ENCODE peak calls at places on chromosomes 11 and 22, in seven cellular contexts. D is HCT116, O is SK-N-SH, P is H1, M is GM12878, R is K562, B is HepG2. V is an unnamed sample.

GRCh38 chr11:122743949-122744876 is 88.7 kb downstream of the UBASH3B start:
- DNase-seq in D (no peak), O (no peak), P (no peak), M (peak; percentile 55), R (no peak), B (no peak), V (no peak)

GRCh38 chr11:111403021-111403725 is 24.1 kb upstream of the POU2AF1 start:
- DNase-seq in D (no peak), O (no peak), P (no peak), M (no peak), R (no peak), B (no peak), V (peak; percentile 94)

GRCh38 chr11:304915-305833 is 2.4 kb upstream of the IFITM2 start:
- DNase-seq in D (no peak), O (peak; percentile 82), P (no peak), M (no peak), R (peak; percentile 79), B (peak; percentile 61), V (peak; percentile 74)

GRCh38 chr11:31812392-31813241 is 1.5 kb upstream of the PAX6 start:
- DNase-seq in D (no peak), O (peak; percentile 62), P (no peak), M (no peak), R (no peak), B (peak; percentile 17), V (peak; percentile 38)

GRCh38 chr22:46596819-46597218 is 23.4 kb upstream of the GRAMD4 start:
- DNase-seq in D (peak; percentile 76), O (no peak), P (no peak), M (no peak), R (no peak), B (no peak), V (peak; percentile 64)

GRCh38 chr22:46053563-46054090 is 76.7 kb upstream of the WNT7B start:
- DNase-seq in D (no peak), O (peak; percentile 94), P (no peak), M (no peak), R (no peak), B (no peak), V (no peak)

GRCh38 chr22:33891992-33892391 is 28.3 kb downstream of the LARGE1 start:
- DNase-seq in D (no peak), O (no peak), P (no peak), M (no peak), R (no peak), B (no peak), V (no peak)

GRCh38 chr11:131413217-131413616 is 42.8 kb downstream of the NTM start:
- DNase-seq in D (no peak), O (no peak), P (no peak), M (no peak), R (no peak), B (no peak), V (no peak)

GRCh38 chr22:19661156-19661555 is 53.1 kb upstream of the SEPTIN5 start:
- DNase-seq in D (no peak), O (no peak), P (no peak), M (no peak), R (no peak), B (no peak), V (no peak)

GRCh38 chr22:32999039-32999861 is 58.9 kb downstream of the SYN3 start:
- DNase-seq in D (no peak), O (no peak), P (no peak), M (no peak), R (no peak), B (no peak), V (no peak)

DNA sequence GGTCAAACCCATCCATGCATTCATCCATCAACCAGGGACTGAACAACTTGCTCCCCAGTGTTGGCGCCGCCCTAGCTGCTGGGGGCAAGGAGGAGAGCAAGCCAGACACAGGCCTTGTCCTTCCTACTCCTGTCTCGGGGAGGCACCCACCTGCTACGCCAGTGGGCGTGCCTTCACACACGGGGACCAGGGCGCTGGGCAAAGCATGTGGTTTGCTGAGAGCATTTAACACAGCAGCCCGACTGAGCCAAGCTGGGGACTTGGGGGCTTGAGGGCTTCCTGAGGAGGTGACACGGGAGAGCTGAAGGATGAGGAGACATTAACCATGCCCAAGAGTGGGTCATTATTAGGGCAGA is 30.6 kb downstream of the CACNA1I start:
- DNase-seq in D (no peak), O (no peak), P (no peak), M (no peak), R (no peak), B (no peak), V (no peak)
- TF ChIP-seq JUND in D (no peak), O (no peak), P (no peak), M (no peak), R (no peak), B (no peak), V (no peak)

DNA sequence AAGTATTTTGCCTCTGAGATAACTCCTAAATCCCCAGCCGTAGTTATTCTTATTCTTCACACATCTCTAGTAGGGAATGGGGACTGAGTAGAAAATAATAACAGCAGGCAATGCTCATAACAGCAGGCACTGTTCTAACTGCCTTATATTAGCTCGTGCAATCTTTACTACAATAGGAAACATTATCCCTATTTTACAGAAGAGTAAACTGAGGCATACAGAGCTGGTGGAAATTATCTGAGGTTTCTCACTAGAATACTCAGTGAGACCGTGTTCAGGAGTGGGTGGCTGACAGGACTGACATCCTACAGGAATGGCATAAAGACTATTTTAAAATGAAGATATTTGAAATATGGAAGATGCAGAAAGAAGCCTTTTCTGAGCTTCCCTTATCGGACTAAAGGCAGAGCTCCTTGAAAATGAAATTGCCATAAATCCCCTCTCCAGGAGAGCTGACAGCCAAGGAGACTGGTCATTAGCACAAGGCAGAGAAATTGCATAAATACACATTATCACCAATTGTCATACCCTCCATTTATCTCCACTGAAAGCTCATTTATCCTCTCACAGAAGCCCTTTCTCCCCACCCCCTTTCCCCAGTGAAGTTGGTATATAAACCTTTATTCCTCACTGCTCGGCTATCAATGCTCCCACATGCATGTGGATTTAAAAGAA is 93.9 kb downstream of the RASSF10 start:
- DNase-seq in D (no peak), O (no peak), P (no peak), M (no peak), R (peak; percentile 87), B (no peak), V (no peak)
- TF ChIP-seq JUND in D (no peak), O (no peak), P (no peak), M (no peak), R (peak; percentile 56), B (no peak), V (no peak)

DNA sequence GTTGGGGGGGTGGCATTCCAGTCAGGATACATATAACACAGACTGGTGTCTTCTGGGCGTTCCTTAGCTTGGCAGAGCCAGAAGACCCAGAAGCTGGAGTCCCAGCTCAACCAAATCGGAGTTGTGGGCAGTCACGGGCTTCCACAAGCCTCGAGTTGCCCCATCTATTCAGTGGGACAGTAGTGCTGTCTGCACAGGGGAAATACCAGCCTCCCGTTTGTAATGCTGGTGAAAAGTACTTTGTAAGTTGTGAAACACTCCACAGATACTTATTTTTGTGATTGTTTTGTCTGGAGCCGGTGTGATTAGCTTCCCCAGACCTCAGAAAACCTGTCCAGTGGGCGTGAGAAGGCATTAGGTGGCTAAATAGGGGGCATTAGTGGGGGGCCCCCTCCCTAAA is 13.6 kb downstream of the DGKZ start:
- DNase-seq in D (no peak), O (no peak), P (no peak), M (no peak), R (no peak), B (no peak), V (no peak)
- TF ChIP-seq JUND in D (no peak), O (no peak), P (no peak), M (no peak), R (no peak), B (no peak), V (no peak)

GRCh38 chr11:103546236-103546635 is 437.0 kb downstream of the DYNC2H1 start:
- DNase-seq in D (no peak), O (no peak), P (no peak), M (no peak), R (no peak), B (no peak), V (no peak)
- TF ChIP-seq JUND in D (no peak), O (no peak), P (no peak), M (no peak), R (no peak), B (no peak), V (no peak)

GRCh38 chr11:86524603-86525352 is 147.6 kb downstream of the ME3 start:
- DNase-seq in D (peak; percentile 26), O (peak; percentile 16), P (no peak), M (no peak), R (no peak), B (peak; percentile 44), V (no peak)
- TF ChIP-seq JUND in D (no peak), O (peak; percentile 32), P (no peak), M (no peak), R (no peak), B (no peak), V (no peak)

DNA sequence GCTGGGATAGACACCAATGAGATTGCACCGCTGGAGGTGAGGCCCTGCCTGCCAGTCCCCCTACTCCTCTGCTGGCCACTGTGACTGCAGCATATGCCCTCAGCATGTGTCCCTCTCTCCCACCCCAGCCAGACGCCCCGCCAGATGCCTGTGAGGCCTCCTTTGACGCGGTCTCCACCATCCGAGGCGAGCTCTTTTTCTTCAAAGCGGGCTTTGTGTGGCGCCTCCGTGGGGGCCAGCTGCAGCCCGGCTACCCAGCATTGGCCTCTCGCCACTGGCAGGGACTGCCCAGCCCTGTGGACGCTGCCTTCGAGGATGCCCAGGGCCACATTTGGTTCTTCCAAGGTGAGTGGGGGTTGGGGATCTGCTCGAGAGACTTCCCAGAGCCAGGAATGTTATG is 5.7 kb upstream of the SMARCB1 start:
- DNase-seq in D (no peak), O (peak; percentile 43), P (no peak), M (no peak), R (no peak), B (no peak), V (no peak)
- TF ChIP-seq JUND in D (no peak), O (no peak), P (no peak), M (no peak), R (no peak), B (no peak), V (no peak)

GRCh38 chr11:27934830-27935145 is 173.2 kb downstream of the KIF18A start:
- DNase-seq in D (peak; percentile 93), O (peak; percentile 4), P (no peak), M (no peak), R (no peak), B (no peak), V (peak; percentile 24)
- TF ChIP-seq JUND in D (peak; percentile 96), O (peak; percentile 98), P (no peak), M (no peak), R (no peak), B (no peak), V (peak; percentile 19)

GRCh38 chr22:21694394-21694793 is 28.6 kb downstream of the PPIL2 start:
- DNase-seq in D (no peak), O (no peak), P (no peak), M (no peak), R (no peak), B (no peak), V (no peak)

GRCh38 chr22:21695432-21696085 is 29.7 kb downstream of the PPIL2 start:
- DNase-seq in D (no peak), O (no peak), P (no peak), M (no peak), R (no peak), B (no peak), V (no peak)

GRCh38 chr22:21697021-21697771 is 31.4 kb downstream of the PPIL2 start:
- DNase-seq in D (no peak), O (no peak), P (no peak), M (no peak), R (no peak), B (no peak), V (no peak)

GRCh38 chr22:21694795-21695431 is 29.1 kb downstream of the PPIL2 start:
- DNase-seq in D (no peak), O (no peak), P (no peak), M (no peak), R (no peak), B (no peak), V (no peak)

GRCh38 chr22:21696115-21696514 is 30.3 kb downstream of the PPIL2 start:
- DNase-seq in D (no peak), O (no peak), P (no peak), M (no peak), R (no peak), B (no peak), V (no peak)
- TF ChIP-seq JUND in D (no peak), O (no peak), P (no peak), M (no peak), R (no peak), B (no peak), V (no peak)